ENCODE peak calls at places on chromosomes 13 and 19, in nine cellular contexts. N, W, Y, D, T, L, K, I and U are unnamed samples.
A peak's percentile ranks its signal among the peaks of the same experiment; 100 is the strongest.

GRCh38 chr13:105956891-105957290 is 578.6 kb downstream of the EFNB2 start:
- DNase-seq in N (no peak), W (no peak), Y (no peak), D (no peak), T (no peak), L (no peak), K (no peak), I (peak; percentile 37), U (no peak)

GRCh38 chr13:90105881-90106496 is 1241.5 kb upstream of the MIR17HG start:
- DNase-seq in N (no peak), W (no peak), Y (no peak), D (no peak), T (no peak), L (no peak), K (no peak), I (no peak), U (peak; percentile 12)

GRCh38 chr13:79281335-79281734 is 124.7 kb downstream of the RBM26 start:
- DNase-seq in N (no peak), W (no peak), Y (no peak), D (no peak), T (no peak), L (no peak), K (no peak), I (no peak), U (no peak)

GRCh38 chr13:45833663-45834062 is 17.9 kb downstream of the SIAH3 start:
- DNase-seq in N (peak; percentile 46), W (peak; percentile 53), Y (no peak), D (no peak), T (no peak), L (peak; percentile 76), K (no peak), I (peak; percentile 84), U (peak; percentile 35)

GRCh38 chr13:59957438-59957837 is 206.3 kb downstream of the DIAPH3 start:
- DNase-seq in N (no peak), W (no peak), Y (no peak), D (no peak), T (no peak), L (no peak), K (no peak), I (no peak), U (no peak)

GRCh38 chr19:40433391-40434216 is 7.8 kb upstream of the SERTAD1 start:
- DNase-seq in N (peak; percentile 92), W (peak; percentile 95), Y (peak; percentile 77), D (peak; percentile 96), T (peak; percentile 90), L (peak; percentile 79), K (peak; percentile 95), I (no peak), U (peak; percentile 90)

GRCh38 chr19:47699360-47699917 is 13.8 kb upstream of the EHD2 start:
- DNase-seq in N (peak; percentile 51), W (no peak), Y (no peak), D (peak; percentile 85), T (no peak), L (peak; percentile 82), K (peak; percentile 93), I (no peak), U (peak; percentile 68)

GRCh38 chr13:77507931-77508776 is 27.4 kb upstream of the SCEL start:
- DNase-seq in N (no peak), W (no peak), Y (no peak), D (no peak), T (no peak), L (no peak), K (no peak), I (no peak), U (peak; percentile 17)

GRCh38 chr19:17079710-17080440 is 4.3 kb downstream of the MYO9B start:
- DNase-seq in N (peak; percentile 65), W (peak; percentile 64), Y (peak; percentile 73), D (peak; percentile 83), T (peak; percentile 90), L (no peak), K (peak; percentile 83), I (peak; percentile 98), U (peak; percentile 96)

GRCh38 chr13:88417801-88418200 is 746.6 kb downstream of the SLITRK5 start:
- DNase-seq in N (no peak), W (no peak), Y (no peak), D (no peak), T (no peak), L (no peak), K (no peak), I (no peak), U (no peak)

GRCh38 chr13:40564342-40564997 is 102.0 kb downstream of the FOXO1 start:
- DNase-seq in N (no peak), W (no peak), Y (no peak), D (no peak), T (no peak), L (peak; percentile 25), K (no peak), I (no peak), U (no peak)

GRCh38 chr19:55372316-55373081 is 2.2 kb upstream of the IL11 start:
- DNase-seq in N (no peak), W (no peak), Y (no peak), D (no peak), T (no peak), L (peak; percentile 61), K (peak; percentile 71), I (no peak), U (peak; percentile 93)

GRCh38 chr13:97574926-97575325 is 141.0 kb downstream of the RAP2A start:
- DNase-seq in N (peak; percentile 3), W (peak; percentile 16), Y (no peak), D (no peak), T (no peak), L (peak; percentile 44), K (no peak), I (no peak), U (peak; percentile 15)

GRCh38 chr19:58466760-58467589 is at the start of gene ZNF324:
- DNase-seq in N (peak; percentile 98), W (peak; percentile 99), Y (peak; percentile 98), D (peak; percentile 99), T (peak; percentile 97), L (peak; percentile 97), K (peak; percentile 99), I (peak; percentile 95), U (peak; percentile 99)
- TF ChIP-seq POLR2A in N (peak; percentile 62), W (peak; percentile 78), Y (peak; percentile 47), D (no peak), T (peak; percentile 7), L (peak; percentile 53), K (peak; percentile 38), I (no peak), U (peak; percentile 87)

DNA sequence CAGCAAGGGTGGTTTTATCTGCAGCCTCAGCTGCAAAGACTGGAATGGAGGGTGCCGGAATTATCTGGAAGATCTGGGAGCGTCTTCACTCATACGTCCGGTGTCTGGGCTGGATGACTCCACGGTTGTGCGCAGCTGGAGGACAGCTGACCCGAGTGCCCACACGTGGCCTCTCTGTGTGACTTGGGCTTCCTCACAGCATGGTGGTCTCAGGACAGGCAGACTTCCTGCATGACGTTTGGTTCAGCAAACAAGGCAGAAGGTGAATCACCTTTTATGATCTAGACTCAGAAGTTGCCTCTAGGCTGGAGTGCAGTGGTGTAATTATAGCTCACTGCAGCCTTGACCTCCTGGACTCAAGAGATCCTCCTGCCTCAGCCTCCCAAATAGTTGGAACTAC is 33.2 kb downstream of the CACNG6 start:
- DNase-seq in N (no peak), W (no peak), Y (no peak), D (no peak), T (no peak), L (no peak), K (no peak), I (no peak), U (no peak)
- TF ChIP-seq POLR2A in N (no peak), W (no peak), Y (no peak), D (no peak), T (no peak), L (no peak), K (no peak), I (no peak), U (no peak)

GRCh38 chr19:14495678-14496028 is 274 bp downstream of the GIPC1 start:
- DNase-seq in N (no peak), W (no peak), Y (no peak), D (no peak), T (no peak), L (no peak), K (no peak), I (no peak), U (no peak)
- TF ChIP-seq POLR2A in N (no peak), W (no peak), Y (no peak), D (no peak), T (no peak), L (no peak), K (no peak), I (no peak), U (no peak)

GRCh38 chr19:5394907-5395505 is 54.4 kb upstream of the PTPRS start:
- DNase-seq in N (no peak), W (no peak), Y (no peak), D (no peak), T (no peak), L (no peak), K (no peak), I (no peak), U (no peak)
- TF ChIP-seq POLR2A in N (no peak), W (no peak), Y (no peak), D (no peak), T (no peak), L (no peak), K (no peak), I (no peak), U (no peak)

DNA sequence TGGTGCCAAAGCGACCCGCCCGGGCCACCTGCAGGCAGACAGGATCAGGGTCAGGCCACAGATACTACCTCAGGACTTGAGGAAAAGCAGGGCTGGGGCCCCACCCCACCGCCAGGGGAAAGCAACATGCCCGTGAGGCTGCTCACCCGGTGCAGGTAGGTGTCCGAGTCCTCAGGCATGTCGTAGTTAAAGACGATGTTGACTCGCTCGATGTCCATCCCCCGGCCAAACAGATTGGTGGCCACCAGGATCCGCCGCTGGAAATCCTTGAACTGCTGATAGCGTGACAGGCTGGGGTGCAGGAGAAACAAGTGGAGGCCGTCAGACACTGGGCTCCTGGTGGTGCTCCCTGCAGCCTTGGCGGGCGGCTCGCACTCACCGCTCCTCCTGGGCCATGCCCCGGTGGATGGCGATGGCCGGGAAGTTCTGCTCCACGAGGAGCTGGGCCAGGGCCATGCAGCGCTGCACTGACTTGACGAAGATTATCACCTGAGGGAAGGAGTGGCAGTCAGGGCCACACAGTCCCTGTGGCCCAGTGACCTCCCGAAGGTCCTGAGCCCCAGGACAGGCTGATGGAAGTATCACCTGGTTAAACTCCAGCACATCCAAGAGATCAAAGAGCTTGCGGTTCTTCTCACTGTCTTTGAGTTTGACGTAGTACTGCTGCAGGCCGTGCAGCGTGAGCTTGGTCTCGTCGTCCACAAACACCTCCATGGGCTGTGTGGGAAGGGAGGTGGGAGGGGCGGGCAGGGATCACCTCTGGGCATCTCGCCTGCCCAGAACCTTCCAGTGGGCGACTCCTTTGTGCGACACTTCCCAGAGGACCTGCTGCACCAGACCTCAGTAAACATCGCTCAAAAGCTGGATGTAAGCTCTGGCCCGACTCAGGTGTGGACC is 9.7 kb downstream of the DDX39A start:
- DNase-seq in N (no peak), W (no peak), Y (no peak), D (no peak), T (no peak), L (no peak), K (no peak), I (no peak), U (no peak)
- TF ChIP-seq POLR2A in N (no peak), W (no peak), Y (no peak), D (no peak), T (no peak), L (peak; percentile 26), K (no peak), I (no peak), U (no peak)